ENCODE peak calls at places on chromosomes 13 and 19, in eight cellular contexts. One of them, this sample, is unnamed.

GRCh38 chr13:32009362-32009761 is 22.2 kb upstream of the FRY start:
- DNase-seq in transverse colon: no peak
- DNase-seq in mesothelial cell of epicardium: no peak
- DNase-seq in LoVo: no peak
- DNase-seq in activated T-helper 2 cell treated with anti-CD3 and anti-CD28 coated beads, Interferon-gamma antibody, Interleukin-2, Interleukin-4, amounts not matched to agents 10 μg/mL and 5 μg/mL and 100 μg/mL, durations not matched to agents 14 hours and 24 hours and 36 hours: no peak
- DNase-seq in Calu3: no peak
- DNase-seq in MCF 10A: no peak
- DNase-seq in T-helper 2 cell: no peak
- DNase-seq in this sample: no peak

GRCh38 chr13:64276232-64276631 is 2860.6 kb upstream of the PCDH20 start:
- DNase-seq in transverse colon: no peak
- DNase-seq in mesothelial cell of epicardium: no peak
- DNase-seq in LoVo: no peak
- DNase-seq in activated T-helper 2 cell treated with anti-CD3 and anti-CD28 coated beads, Interferon-gamma antibody, Interleukin-2, Interleukin-4, amounts not matched to agents 10 μg/mL and 5 μg/mL and 100 μg/mL, durations not matched to agents 14 hours and 24 hours and 36 hours: no peak
- DNase-seq in Calu3: no peak
- DNase-seq in MCF 10A: no peak
- DNase-seq in T-helper 2 cell: no peak
- DNase-seq in this sample: no peak

GRCh38 chr13:26219726-26220125 is 2.4 kb downstream of the RNF6 start:
- DNase-seq in transverse colon: no peak
- DNase-seq in mesothelial cell of epicardium: no peak
- DNase-seq in LoVo: no peak
- DNase-seq in activated T-helper 2 cell treated with anti-CD3 and anti-CD28 coated beads, Interferon-gamma antibody, Interleukin-2, Interleukin-4, amounts not matched to agents 10 μg/mL and 5 μg/mL and 100 μg/mL, durations not matched to agents 14 hours and 24 hours and 36 hours: no peak
- DNase-seq in Calu3: no peak
- DNase-seq in MCF 10A: peak
- DNase-seq in T-helper 2 cell: no peak
- DNase-seq in this sample: no peak

GRCh38 chr13:29497137-29497654 is 98.3 kb downstream of the SLC7A1 start:
- DNase-seq in transverse colon: peak
- DNase-seq in mesothelial cell of epicardium: no peak
- DNase-seq in LoVo: no peak
- DNase-seq in activated T-helper 2 cell treated with anti-CD3 and anti-CD28 coated beads, Interferon-gamma antibody, Interleukin-2, Interleukin-4, amounts not matched to agents 10 μg/mL and 5 μg/mL and 100 μg/mL, durations not matched to agents 14 hours and 24 hours and 36 hours: no peak
- DNase-seq in Calu3: no peak
- DNase-seq in MCF 10A: no peak
- DNase-seq in T-helper 2 cell: no peak
- DNase-seq in this sample: no peak

GRCh38 chr13:41813426-41813825 is 147.5 kb downstream of the VWA8 start:
- DNase-seq in transverse colon: no peak
- DNase-seq in mesothelial cell of epicardium: no peak
- DNase-seq in LoVo: no peak
- DNase-seq in activated T-helper 2 cell treated with anti-CD3 and anti-CD28 coated beads, Interferon-gamma antibody, Interleukin-2, Interleukin-4, amounts not matched to agents 10 μg/mL and 5 μg/mL and 100 μg/mL, durations not matched to agents 14 hours and 24 hours and 36 hours: no peak
- DNase-seq in Calu3: no peak
- DNase-seq in MCF 10A: no peak
- DNase-seq in T-helper 2 cell: no peak
- DNase-seq in this sample: no peak

GRCh38 chr19:813359-814107 is 8.2 kb downstream of the PLPPR3 start:
- DNase-seq in transverse colon: no peak
- DNase-seq in mesothelial cell of epicardium: no peak
- DNase-seq in LoVo: no peak
- DNase-seq in activated T-helper 2 cell treated with anti-CD3 and anti-CD28 coated beads, Interferon-gamma antibody, Interleukin-2, Interleukin-4, amounts not matched to agents 10 μg/mL and 5 μg/mL and 100 μg/mL, durations not matched to agents 14 hours and 24 hours and 36 hours: no peak
- DNase-seq in Calu3: no peak
- DNase-seq in MCF 10A: no peak
- DNase-seq in T-helper 2 cell: no peak
- DNase-seq in this sample: no peak

GRCh38 chr19:3458595-3459284 is 21.6 kb downstream of the SMIM24 start:
- DNase-seq in transverse colon: no peak
- DNase-seq in mesothelial cell of epicardium: no peak
- DNase-seq in LoVo: no peak
- DNase-seq in activated T-helper 2 cell treated with anti-CD3 and anti-CD28 coated beads, Interferon-gamma antibody, Interleukin-2, Interleukin-4, amounts not matched to agents 10 μg/mL and 5 μg/mL and 100 μg/mL, durations not matched to agents 14 hours and 24 hours and 36 hours: no peak
- DNase-seq in Calu3: no peak
- DNase-seq in MCF 10A: no peak
- DNase-seq in T-helper 2 cell: no peak
- DNase-seq in this sample: no peak

GRCh38 chr13:109166807-109167206 is 537.4 kb downstream of the MYO16 start:
- DNase-seq in transverse colon: no peak
- DNase-seq in mesothelial cell of epicardium: no peak
- DNase-seq in LoVo: no peak
- DNase-seq in activated T-helper 2 cell treated with anti-CD3 and anti-CD28 coated beads, Interferon-gamma antibody, Interleukin-2, Interleukin-4, amounts not matched to agents 10 μg/mL and 5 μg/mL and 100 μg/mL, durations not matched to agents 14 hours and 24 hours and 36 hours: no peak
- DNase-seq in Calu3: no peak
- DNase-seq in MCF 10A: no peak
- DNase-seq in T-helper 2 cell: no peak
- DNase-seq in this sample: no peak

GRCh38 chr19:37362733-37363132 is 8.2 kb upstream of the ZNF527 start:
- DNase-seq in transverse colon: no peak
- DNase-seq in mesothelial cell of epicardium: no peak
- DNase-seq in LoVo: no peak
- DNase-seq in activated T-helper 2 cell treated with anti-CD3 and anti-CD28 coated beads, Interferon-gamma antibody, Interleukin-2, Interleukin-4, amounts not matched to agents 10 μg/mL and 5 μg/mL and 100 μg/mL, durations not matched to agents 14 hours and 24 hours and 36 hours: no peak
- DNase-seq in Calu3: no peak
- DNase-seq in MCF 10A: no peak
- DNase-seq in T-helper 2 cell: no peak
- DNase-seq in this sample: no peak

GRCh38 chr19:41548954-41549688 is 26.8 kb upstream of the CEACAM21 start:
- DNase-seq in transverse colon: peak
- DNase-seq in mesothelial cell of epicardium: no peak
- DNase-seq in LoVo: peak
- DNase-seq in activated T-helper 2 cell treated with anti-CD3 and anti-CD28 coated beads, Interferon-gamma antibody, Interleukin-2, Interleukin-4, amounts not matched to agents 10 μg/mL and 5 μg/mL and 100 μg/mL, durations not matched to agents 14 hours and 24 hours and 36 hours: peak
- DNase-seq in Calu3: no peak
- DNase-seq in MCF 10A: no peak
- DNase-seq in T-helper 2 cell: peak
- DNase-seq in this sample: no peak

GRCh38 chr19:55088543-55089265 is 13.0 kb downstream of the EPS8L1 start:
- DNase-seq in transverse colon: peak
- DNase-seq in mesothelial cell of epicardium: peak
- DNase-seq in LoVo: peak
- DNase-seq in activated T-helper 2 cell treated with anti-CD3 and anti-CD28 coated beads, Interferon-gamma antibody, Interleukin-2, Interleukin-4, amounts not matched to agents 10 μg/mL and 5 μg/mL and 100 μg/mL, durations not matched to agents 14 hours and 24 hours and 36 hours: peak
- DNase-seq in Calu3: peak
- DNase-seq in MCF 10A: peak
- DNase-seq in T-helper 2 cell: peak
- DNase-seq in this sample: peak

GRCh38 chr19:48487944-48488343 is 18.8 kb downstream of the CYTH2 start:
- DNase-seq in transverse colon: peak
- DNase-seq in mesothelial cell of epicardium: no peak
- DNase-seq in LoVo: peak
- DNase-seq in activated T-helper 2 cell treated with anti-CD3 and anti-CD28 coated beads, Interferon-gamma antibody, Interleukin-2, Interleukin-4, amounts not matched to agents 10 μg/mL and 5 μg/mL and 100 μg/mL, durations not matched to agents 14 hours and 24 hours and 36 hours: no peak
- DNase-seq in Calu3: peak
- DNase-seq in MCF 10A: peak
- DNase-seq in T-helper 2 cell: no peak
- DNase-seq in this sample: peak

GRCh38 chr19:51689751-51690358 is 3.3 kb upstream of the SPACA6 start:
- DNase-seq in transverse colon: peak
- DNase-seq in mesothelial cell of epicardium: peak
- DNase-seq in LoVo: no peak
- DNase-seq in activated T-helper 2 cell treated with anti-CD3 and anti-CD28 coated beads, Interferon-gamma antibody, Interleukin-2, Interleukin-4, amounts not matched to agents 10 μg/mL and 5 μg/mL and 100 μg/mL, durations not matched to agents 14 hours and 24 hours and 36 hours: no peak
- DNase-seq in Calu3: peak
- DNase-seq in MCF 10A: no peak
- DNase-seq in T-helper 2 cell: no peak
- DNase-seq in this sample: no peak

GRCh38 chr13:33445024-33445423 is 159.5 kb upstream of the STARD13 start:
- DNase-seq in transverse colon: no peak
- DNase-seq in mesothelial cell of epicardium: no peak
- DNase-seq in LoVo: no peak
- DNase-seq in activated T-helper 2 cell treated with anti-CD3 and anti-CD28 coated beads, Interferon-gamma antibody, Interleukin-2, Interleukin-4, amounts not matched to agents 10 μg/mL and 5 μg/mL and 100 μg/mL, durations not matched to agents 14 hours and 24 hours and 36 hours: no peak
- DNase-seq in Calu3: no peak
- DNase-seq in MCF 10A: no peak
- DNase-seq in T-helper 2 cell: no peak
- DNase-seq in this sample: no peak

GRCh38 chr13:66503890-66504289 is 726.2 kb downstream of the PCDH9 start:
- DNase-seq in transverse colon: no peak
- DNase-seq in mesothelial cell of epicardium: no peak
- DNase-seq in LoVo: no peak
- DNase-seq in activated T-helper 2 cell treated with anti-CD3 and anti-CD28 coated beads, Interferon-gamma antibody, Interleukin-2, Interleukin-4, amounts not matched to agents 10 μg/mL and 5 μg/mL and 100 μg/mL, durations not matched to agents 14 hours and 24 hours and 36 hours: no peak
- DNase-seq in Calu3: no peak
- DNase-seq in MCF 10A: peak
- DNase-seq in T-helper 2 cell: no peak
- DNase-seq in this sample: no peak

GRCh38 chr13:31036717-31037116 is 104.3 kb downstream of the TEX26 start:
- DNase-seq in transverse colon: no peak
- DNase-seq in mesothelial cell of epicardium: no peak
- DNase-seq in LoVo: no peak
- DNase-seq in activated T-helper 2 cell treated with anti-CD3 and anti-CD28 coated beads, Interferon-gamma antibody, Interleukin-2, Interleukin-4, amounts not matched to agents 10 μg/mL and 5 μg/mL and 100 μg/mL, durations not matched to agents 14 hours and 24 hours and 36 hours: no peak
- DNase-seq in Calu3: no peak
- DNase-seq in MCF 10A: no peak
- DNase-seq in T-helper 2 cell: no peak
- DNase-seq in this sample: no peak

GRCh38 chr13:74129500-74130144 is 4.6 kb downstream of the KLF12 start:
- DNase-seq in transverse colon: peak
- DNase-seq in mesothelial cell of epicardium: no peak
- DNase-seq in LoVo: peak
- DNase-seq in activated T-helper 2 cell treated with anti-CD3 and anti-CD28 coated beads, Interferon-gamma antibody, Interleukin-2, Interleukin-4, amounts not matched to agents 10 μg/mL and 5 μg/mL and 100 μg/mL, durations not matched to agents 14 hours and 24 hours and 36 hours: peak
- DNase-seq in Calu3: no peak
- DNase-seq in MCF 10A: peak
- DNase-seq in T-helper 2 cell: peak
- DNase-seq in this sample: no peak

GRCh38 chr19:55069859-55070225 is 5.8 kb upstream of the EPS8L1 start:
- DNase-seq in transverse colon: no peak
- DNase-seq in mesothelial cell of epicardium: no peak
- DNase-seq in LoVo: no peak
- DNase-seq in activated T-helper 2 cell treated with anti-CD3 and anti-CD28 coated beads, Interferon-gamma antibody, Interleukin-2, Interleukin-4, amounts not matched to agents 10 μg/mL and 5 μg/mL and 100 μg/mL, durations not matched to agents 14 hours and 24 hours and 36 hours: no peak
- DNase-seq in Calu3: no peak
- DNase-seq in MCF 10A: no peak
- DNase-seq in T-helper 2 cell: no peak
- DNase-seq in this sample: no peak

GRCh38 chr13:57627663-57628062 is 3.9 kb upstream of the PCDH17 start:
- DNase-seq in transverse colon: no peak
- DNase-seq in mesothelial cell of epicardium: no peak
- DNase-seq in LoVo: peak
- DNase-seq in activated T-helper 2 cell treated with anti-CD3 and anti-CD28 coated beads, Interferon-gamma antibody, Interleukin-2, Interleukin-4, amounts not matched to agents 10 μg/mL and 5 μg/mL and 100 μg/mL, durations not matched to agents 14 hours and 24 hours and 36 hours: no peak
- DNase-seq in Calu3: no peak
- DNase-seq in MCF 10A: peak
- DNase-seq in T-helper 2 cell: no peak
- DNase-seq in this sample: no peak

This sample was measured in fibroblast of the conjunctiva.